ENCODE peak calls at places on chromosomes 3 and 15, in four cellular contexts. I, U, O and W are unnamed samples.

GRCh38 chr15:50458301-50458700 is 34.1 kb downstream of the USP8 start:
- DNase-seq in I (no peak), U (no peak), O (no peak), W (no peak)

GRCh38 chr3:27632431-27633223 is 89.5 kb downstream of the EOMES start:
- DNase-seq in I (peak; percentile 46), U (peak; percentile 54), O (no peak), W (no peak)

GRCh38 chr15:70311821-70312220 is 214.1 kb upstream of the TLE3 start:
- DNase-seq in I (no peak), U (no peak), O (no peak), W (no peak)

GRCh38 chr15:75553659-75554058 is 25.5 kb downstream of the PTPN9 start:
- DNase-seq in I (no peak), U (no peak), O (no peak), W (no peak)

GRCh38 chr15:75891895-75892294 is 11.8 kb upstream of the FBXO22 start:
- DNase-seq in I (no peak), U (no peak), O (peak; percentile 55), W (no peak)

GRCh38 chr15:92803852-92804609 is 96.1 kb upstream of the CHD2 start:
- DNase-seq in I (no peak), U (peak; percentile 95), O (peak; percentile 100), W (no peak)

GRCh38 chr3:177642482-177643163 is 445.3 kb upstream of the TBL1XR1 start:
- DNase-seq in I (no peak), U (no peak), O (no peak), W (no peak)

GRCh38 chr3:53226841-53227407 is 28.9 kb downstream of the TKT start:
- DNase-seq in I (no peak), U (no peak), O (no peak), W (no peak)

GRCh38 chr3:113186566-113186965 is 24.8 kb upstream of the BOC start:
- DNase-seq in I (no peak), U (no peak), O (no peak), W (no peak)

GRCh38 chr3:15439476-15439875 is 12.1 kb downstream of the EAF1 start:
- DNase-seq in I (no peak), U (no peak), O (no peak), W (no peak)

GRCh38 chr3:134039161-134039862 is 9.6 kb upstream of the SLCO2A1 start:
- DNase-seq in I (no peak), U (peak; percentile 51), O (no peak), W (no peak)
- TF ChIP-seq CTCF in I (no peak), U (peak; percentile 71), O (peak; percentile 24), W (no peak)

DNA sequence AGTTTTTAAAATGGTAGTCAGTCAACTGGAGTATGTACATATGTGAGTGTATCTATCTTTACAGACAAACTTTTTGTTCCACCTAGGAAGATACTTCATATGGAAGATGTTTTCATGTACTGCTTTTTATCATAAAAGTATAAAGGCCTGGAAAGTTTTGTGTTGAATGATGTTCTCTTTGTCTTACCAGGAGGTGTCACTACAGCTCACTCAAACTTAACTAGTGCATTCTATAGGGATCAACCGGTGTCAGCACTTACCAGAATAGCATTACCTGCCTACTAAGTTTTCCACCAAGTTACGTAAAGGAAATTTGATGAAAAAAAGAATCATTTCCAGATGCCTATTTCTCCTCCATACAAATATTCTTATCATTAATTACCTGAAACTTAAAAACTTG is 522.6 kb upstream of the SEMA6D start:
- DNase-seq in I (no peak), U (no peak), O (no peak), W (no peak)
- TF ChIP-seq CTCF in I (no peak), U (no peak), O (peak; percentile 24), W (peak; percentile 61)

DNA sequence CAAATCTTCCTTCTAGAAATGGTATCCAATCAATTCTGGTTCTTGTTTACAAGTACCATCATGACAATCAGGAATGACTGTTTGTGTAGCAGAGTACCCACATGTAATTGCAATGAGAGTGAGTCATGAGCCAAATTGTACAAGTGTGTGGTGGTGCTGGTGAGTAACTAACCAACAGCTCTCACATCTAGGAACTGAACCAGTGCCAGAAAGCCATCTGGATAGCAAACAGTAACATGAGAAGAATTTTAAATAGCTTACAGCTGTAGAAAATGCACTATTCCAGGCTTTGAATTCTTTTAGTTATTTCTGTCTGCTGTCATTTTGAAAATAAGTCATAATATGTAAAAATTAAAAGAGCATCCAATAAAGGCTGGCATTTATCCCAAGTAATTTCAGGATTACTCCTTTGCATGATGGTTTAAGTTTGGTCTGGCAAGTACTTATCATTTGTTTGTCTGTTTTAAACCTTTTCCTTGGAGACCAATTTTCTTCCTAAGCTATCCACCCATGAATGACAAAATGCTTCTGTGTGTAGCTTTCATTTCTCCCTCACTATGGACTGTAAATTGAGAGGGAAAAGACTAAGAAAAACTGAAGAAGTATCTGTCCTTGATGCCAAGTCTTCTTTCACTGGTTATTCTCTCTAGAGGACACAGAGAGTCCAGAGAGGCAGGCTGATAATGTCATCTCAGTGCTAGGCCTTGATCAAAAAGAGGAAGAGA is 60.0 kb downstream of the PIK3CB start:
- DNase-seq in I (no peak), U (peak; percentile 71), O (peak; percentile 99), W (no peak)
- TF ChIP-seq CTCF in I (no peak), U (no peak), O (no peak), W (no peak)

GRCh38 chr3:22938739-22939138 is 264.4 kb upstream of the UBE2E2 start:
- DNase-seq in I (no peak), U (no peak), O (no peak), W (no peak)
- TF ChIP-seq CTCF in I (no peak), U (no peak), O (no peak), W (no peak)

DNA sequence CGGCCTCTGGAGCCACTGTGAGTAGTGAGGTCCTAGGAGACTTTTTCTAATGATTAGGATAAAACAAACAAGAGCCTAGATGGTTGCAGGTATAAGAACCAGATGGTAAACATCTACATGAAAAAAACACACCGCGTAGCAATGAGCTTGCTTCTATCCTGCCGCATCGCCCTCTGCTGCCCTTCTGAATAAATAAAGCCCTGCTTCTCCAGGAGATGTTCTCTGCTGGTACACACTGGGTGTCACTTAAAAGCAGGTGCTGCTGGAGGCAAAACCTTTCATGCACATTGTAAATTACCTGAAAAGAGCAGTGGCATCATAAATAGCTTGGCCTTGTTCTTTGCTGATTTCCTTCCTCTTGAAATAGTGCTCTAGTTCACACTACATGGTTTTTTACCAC is 164.4 kb upstream of the TOPAZ1 start:
- DNase-seq in I (no peak), U (no peak), O (no peak), W (no peak)
- TF ChIP-seq CTCF in I (no peak), U (no peak), O (peak; percentile 45), W (no peak)

GRCh38 chr3:10700821-10701220 is 115.2 kb upstream of the SLC6A11 start:
- DNase-seq in I (no peak), U (no peak), O (no peak), W (no peak)

GRCh38 chr3:10706156-10707088 is 109.6 kb upstream of the SLC6A11 start:
- DNase-seq in I (no peak), U (no peak), O (no peak), W (no peak)

GRCh38 chr3:10702961-10703740 is 112.9 kb upstream of the SLC6A11 start:
- DNase-seq in I (no peak), U (peak; percentile 23), O (no peak), W (no peak)

GRCh38 chr3:10707089-10707983 is 108.7 kb upstream of the SLC6A11 start:
- DNase-seq in I (no peak), U (no peak), O (no peak), W (no peak)

GRCh38 chr3:10703875-10704274 is 112.2 kb upstream of the SLC6A11 start:
- DNase-seq in I (no peak), U (peak; percentile 6), O (no peak), W (no peak)
- TF ChIP-seq CTCF in I (no peak), U (no peak), O (peak; percentile 47), W (peak; percentile 62)

GRCh38 chr3:99794485-99794884 is 23.2 kb upstream of the CMSS1 start:
- DNase-seq in I (no peak), U (no peak), O (no peak), W (no peak)

DNA sequence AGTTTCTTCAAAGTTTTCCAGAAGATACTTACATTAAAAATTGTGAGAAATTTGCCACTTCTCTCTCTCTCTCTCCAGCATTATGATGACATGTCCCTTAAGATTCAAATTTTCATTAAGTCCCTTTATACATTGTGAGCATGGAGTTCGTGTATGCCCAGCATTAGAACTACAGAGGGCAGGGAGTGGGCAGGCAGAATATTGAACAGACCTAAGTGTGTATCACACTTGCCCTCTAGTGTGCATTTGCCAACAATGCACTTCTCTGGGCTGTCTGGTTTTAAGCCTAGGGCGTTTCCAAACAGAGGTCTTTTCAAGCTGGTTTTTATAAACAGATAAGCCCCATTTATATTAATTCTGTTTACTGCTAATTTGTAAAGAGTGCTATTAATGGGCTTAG is 28.3 kb upstream of the CMSS1 start:
- DNase-seq in I (no peak), U (peak; percentile 41), O (peak; percentile 23), W (no peak)
- TF ChIP-seq CTCF in I (peak; percentile 32), U (peak; percentile 31), O (peak; percentile 65), W (peak; percentile 79)

DNA sequence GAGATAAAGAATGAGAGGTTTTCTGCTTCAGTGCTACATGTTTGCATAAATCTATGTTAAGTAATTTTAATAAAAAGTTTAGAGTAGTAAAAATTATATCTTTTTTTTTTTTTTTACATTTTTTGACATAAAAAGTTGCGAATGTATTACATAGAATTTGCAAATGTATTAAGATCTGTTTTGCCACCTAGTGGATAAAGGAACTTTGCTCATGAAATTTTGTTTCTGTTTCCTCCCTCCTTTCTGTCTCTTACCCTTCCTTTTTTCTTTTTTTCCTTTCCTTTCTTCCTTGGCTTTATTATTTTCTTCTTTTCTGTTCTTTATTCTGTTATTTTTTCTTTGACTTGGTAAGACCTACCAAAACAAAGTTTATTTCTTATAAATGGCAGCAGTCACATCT is 58.5 kb upstream of the UTS2B start:
- DNase-seq in I (no peak), U (no peak), O (no peak), W (no peak)
- TF ChIP-seq CTCF in I (no peak), U (peak; percentile 46), O (peak; percentile 31), W (peak; percentile 58)